ENCODE peak calls at places on chromosomes 6 and 20, in six cellular contexts. D is SK-N-SH; C is cardiac muscle cell; R is left ventricle myocardium inferior; V is GM23248; E is naive thymus-derived CD4-positive, alpha-beta T cell. M is an unnamed sample.
A peak's percentile ranks its signal among the peaks of the same experiment; 100 is the strongest.

GRCh38 chr6:150684715-150685459 is 85.2 kb downstream of the PLEKHG1 start:
- DNase-seq in D (no peak), C (no peak), R (no peak), V (no peak), E (no peak), M (no peak)

GRCh38 chr20:47328841-47329448 is 27.6 kb downstream of the ZMYND8 start:
- DNase-seq in D (no peak), C (no peak), R (no peak), V (no peak), E (no peak), M (no peak)

GRCh38 chr6:86477510-86478166 is 459.7 kb upstream of the HTR1E start:
- DNase-seq in D (no peak), C (peak; percentile 19), R (no peak), V (no peak), E (no peak), M (peak; percentile 8)

GRCh38 chr20:8568068-8568467 is 436.0 kb downstream of the PLCB1 start:
- DNase-seq in D (no peak), C (no peak), R (no peak), V (peak; percentile 57), E (no peak), M (no peak)

GRCh38 chr6:147043994-147044477 is 160.2 kb upstream of the STXBP5 start:
- DNase-seq in D (no peak), C (no peak), R (no peak), V (no peak), E (no peak), M (no peak)

GRCh38 chr6:79718509-79719247 is 87.5 kb downstream of the SH3BGRL2 start:
- DNase-seq in D (no peak), C (no peak), R (no peak), V (peak; percentile 89), E (no peak), M (no peak)

GRCh38 chr6:38058022-38058421 is 238.5 kb downstream of the ZFAND3 start:
- DNase-seq in D (no peak), C (no peak), R (no peak), V (peak; percentile 60), E (peak; percentile 34), M (no peak)

GRCh38 chr6:63351995-63352586 is 32.3 kb upstream of the LGSN start:
- DNase-seq in D (no peak), C (no peak), R (no peak), V (peak; percentile 76), E (peak; percentile 7), M (no peak)

GRCh38 chr6:4352731-4353130 is 217.4 kb upstream of the ECI2 start:
- DNase-seq in D (no peak), C (no peak), R (no peak), V (peak; percentile 19), E (no peak), M (no peak)

GRCh38 chr6:55675936-55676335 is 96.9 kb upstream of the HMGCLL1 start:
- DNase-seq in D (no peak), C (no peak), R (no peak), V (no peak), E (no peak), M (no peak)

GRCh38 chr20:4925842-4926530 is 75.3 kb downstream of the SLC23A2 start:
- DNase-seq in D (no peak), C (no peak), R (peak; percentile 50), V (peak; percentile 73), E (no peak), M (no peak)

GRCh38 chr6:34161857-34162515 is 16.1 kb upstream of the GRM4 start:
- DNase-seq in D (peak; percentile 4), C (no peak), R (no peak), V (no peak), E (no peak), M (peak; percentile 26)

GRCh38 chr20:49372095-49372734 is 94.4 kb upstream of the ZNFX1 start:
- DNase-seq in D (no peak), C (no peak), R (no peak), V (no peak), E (no peak), M (no peak)

GRCh38 chr20:63536241-63536977 is 767 bp downstream of the PTK6 start:
- DNase-seq in D (peak; percentile 92), C (no peak), R (no peak), V (peak; percentile 89), E (no peak), M (no peak)

GRCh38 chr6:14193524-14193923 is 76.0 kb downstream of the CD83 start:
- DNase-seq in D (no peak), C (no peak), R (no peak), V (no peak), E (no peak), M (peak; percentile 25)

GRCh38 chr20:59737073-59737691 is 132.8 kb downstream of the PHACTR3 start:
- DNase-seq in D (no peak), C (no peak), R (no peak), V (no peak), E (no peak), M (no peak)

GRCh38 chr20:19758888-19759331 is 852 bp downstream of the RIN2 start:
- DNase-seq in D (peak; percentile 65), C (peak; percentile 85), R (peak; percentile 87), V (peak; percentile 68), E (no peak), M (peak; percentile 88)

GRCh38 chr6:50087231-50087954 is 37.7 kb upstream of the DEFB112 start:
- DNase-seq in D (no peak), C (no peak), R (no peak), V (peak; percentile 75), E (no peak), M (no peak)

GRCh38 chr6:77825204-77825603 is 172.4 kb downstream of the MEI4 start:
- DNase-seq in D (no peak), C (no peak), R (no peak), V (no peak), E (no peak), M (no peak)

GRCh38 chr6:122736166-122736565 is 43.4 kb upstream of the FABP7 start:
- DNase-seq in D (no peak), C (no peak), R (no peak), V (no peak), E (no peak), M (no peak)

GRCh38 chr6:166413491-166413951 is 30.8 kb upstream of the MPC1 start:
- DNase-seq in D (no peak), C (no peak), R (no peak), V (no peak), E (no peak), M (no peak)

GRCh38 chr6:166417285-166417691 is 34.5 kb upstream of the MPC1 start:
- DNase-seq in D (no peak), C (no peak), R (no peak), V (no peak), E (peak; percentile 89), M (no peak)

GRCh38 chr6:166412911-166413384 is 30.2 kb upstream of the MPC1 start:
- DNase-seq in D (no peak), C (no peak), R (no peak), V (no peak), E (no peak), M (no peak)

GRCh38 chr6:166415833-166416347 is 33.1 kb upstream of the MPC1 start:
- DNase-seq in D (no peak), C (no peak), R (no peak), V (no peak), E (no peak), M (no peak)

DNA sequence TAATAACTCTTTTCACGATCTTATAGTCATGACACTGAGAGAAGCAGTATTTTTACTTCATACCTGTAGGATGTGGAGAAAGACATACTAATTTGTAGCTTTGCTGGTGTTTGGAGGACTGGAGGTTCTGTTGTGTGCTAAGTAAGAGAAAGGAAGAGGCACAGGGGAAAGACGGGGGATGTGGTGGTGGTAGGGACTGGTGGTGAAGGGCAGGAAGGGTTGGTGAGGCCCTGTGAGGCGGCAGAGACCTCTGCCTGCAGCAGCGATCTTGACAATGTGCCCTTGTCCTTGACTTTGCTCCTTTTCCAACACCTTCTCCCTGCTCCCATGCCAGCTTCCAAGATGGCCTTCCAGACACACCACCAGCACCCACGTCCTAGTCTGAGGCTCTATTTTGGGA is 32.6 kb upstream of the MPC1 start:
- DNase-seq in D (no peak), C (no peak), R (no peak), V (no peak), E (peak; percentile 57), M (no peak)
- H3K36me3 ChIP-seq in D (peaks cover 67% of the 10 kb centered on the region), C (no peaks in the 10 kb centered on the region), R (peaks cover 90% of the 10 kb centered on the region), V (peaks cover 19% of the 10 kb centered on the region), E (no peaks in the 10 kb centered on the region), M (peaks cover 1% of the 10 kb centered on the region)

DNA sequence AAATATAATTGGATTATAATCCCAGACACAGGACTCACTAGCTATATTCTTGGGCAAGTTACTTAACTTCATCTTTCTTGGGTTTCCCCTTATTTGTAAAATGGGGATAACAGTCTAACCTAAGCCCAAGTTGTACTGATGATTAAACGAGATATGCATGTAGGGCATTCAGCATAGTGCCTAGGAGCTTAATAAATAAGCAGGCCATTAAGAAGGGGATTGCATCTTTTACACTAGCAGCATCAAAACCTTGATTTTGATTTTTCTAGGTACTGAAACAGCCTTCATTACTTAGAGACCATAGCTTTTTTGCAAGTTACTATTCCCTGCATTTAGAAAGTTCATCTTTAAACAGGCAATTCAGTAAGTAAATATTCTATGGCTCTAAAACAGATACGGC is 2.2 kb upstream of the QKI start:
- DNase-seq in D (peak; percentile 40), C (no peak), R (no peak), V (peak; percentile 22), E (no peak), M (no peak)
- H3K4me3 ChIP-seq in D (peak overlapping the region; percentile 72), C (peak overlapping the region; percentile 75), R (peak overlapping the region; percentile 91), V (peak overlapping the region; percentile 80), E (no peak overlapping the region), M (peak overlapping the region; percentile 93)

GRCh38 chr20:32013326-32013725 is 3.1 kb downstream of the CCM2L start:
- DNase-seq in D (no peak), C (no peak), R (no peak), V (no peak), E (no peak), M (no peak)
- H3K27me3 ChIP-seq in D (peaks cover 31% of the 10 kb centered on the region), C (no peaks in the 10 kb centered on the region), R (peaks cover 61% of the 10 kb centered on the region), V (peaks cover 44% of the 10 kb centered on the region), E (no peaks in the 10 kb centered on the region), M (peaks cover 5% of the 10 kb centered on the region)

DNA sequence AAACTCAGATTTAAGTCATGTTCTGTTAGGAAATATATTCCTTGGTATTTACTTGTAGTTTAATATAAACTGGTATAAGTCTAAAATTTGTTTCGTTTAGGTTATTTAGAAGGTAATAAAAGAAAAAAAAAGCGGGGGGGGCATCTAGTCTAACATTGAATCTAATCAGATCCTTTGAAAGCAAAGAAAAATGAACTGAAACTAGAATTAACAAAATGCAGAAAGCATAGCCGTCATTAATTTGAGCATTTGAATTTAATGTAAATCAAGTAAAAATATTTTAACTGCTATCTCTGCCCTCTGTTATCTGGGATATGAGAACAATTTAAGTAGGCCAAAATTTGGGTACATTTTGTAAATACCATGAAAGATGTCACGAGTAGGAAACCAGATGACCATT is 54.1 kb downstream of the SNX9 start:
- DNase-seq in D (no peak), C (no peak), R (no peak), V (no peak), E (no peak), M (no peak)
- H3K36me3 ChIP-seq in D (peaks cover 46% of the 10 kb centered on the region), C (peaks cover 27% of the 10 kb centered on the region), R (peaks cover 54% of the 10 kb centered on the region), V (peaks cover 84% of the 10 kb centered on the region), E (no peaks in the 10 kb centered on the region), M (peaks cover 13% of the 10 kb centered on the region)